ENCODE peak calls at places on chromosomes 2 and 18, in four cellular contexts. One of them, this sample, is unnamed.

GRCh38 chr2:232927041-232927792 is 57.2 kb downstream of the SNORC start:
- DNase-seq in stimulated activated CD4-positive, alpha-beta T cell treated with anti-CD3 and anti-CD28 coated beads, Interleukin-2, amount 100 ng/mL, for 48 hours: no peak
- DNase-seq in caudate nucleus: no peak
- DNase-seq in activated CD8-positive, alpha-beta memory T cell treated with anti-CD3 and anti-CD28 coated beads for 48 hours: no peak
- DNase-seq in this sample: no peak

GRCh38 chr2:31234690-31235503 is 945 bp downstream of the EHD3 start:
- DNase-seq in stimulated activated CD4-positive, alpha-beta T cell treated with anti-CD3 and anti-CD28 coated beads, Interleukin-2, amount 100 ng/mL, for 48 hours: no peak
- DNase-seq in activated CD8-positive, alpha-beta memory T cell treated with anti-CD3 and anti-CD28 coated beads for 48 hours: no peak
- DNase-seq in caudate nucleus: no peak
- DNase-seq in this sample: no peak

GRCh38 chr2:96924775-96925747 is 55.2 kb upstream of the SEMA4C start:
- DNase-seq in activated CD8-positive, alpha-beta memory T cell treated with anti-CD3 and anti-CD28 coated beads for 48 hours: no peak
- DNase-seq in stimulated activated CD4-positive, alpha-beta T cell treated with anti-CD3 and anti-CD28 coated beads, Interleukin-2, amount 100 ng/mL, for 48 hours: peak; percentile 9
- DNase-seq in caudate nucleus: no peak
- DNase-seq in this sample: no peak

GRCh38 chr2:165202230-165202629 is 1.6 kb downstream of the SCN3A start:
- DNase-seq in activated CD8-positive, alpha-beta memory T cell treated with anti-CD3 and anti-CD28 coated beads for 48 hours: no peak
- DNase-seq in stimulated activated CD4-positive, alpha-beta T cell treated with anti-CD3 and anti-CD28 coated beads, Interleukin-2, amount 100 ng/mL, for 48 hours: no peak
- DNase-seq in caudate nucleus: no peak
- DNase-seq in this sample: no peak

GRCh38 chr2:24577481-24577880 is 86.4 kb downstream of the NCOA1 start:
- DNase-seq in stimulated activated CD4-positive, alpha-beta T cell treated with anti-CD3 and anti-CD28 coated beads, Interleukin-2, amount 100 ng/mL, for 48 hours: no peak
- DNase-seq in activated CD8-positive, alpha-beta memory T cell treated with anti-CD3 and anti-CD28 coated beads for 48 hours: no peak
- DNase-seq in caudate nucleus: no peak
- DNase-seq in this sample: no peak

GRCh38 chr2:240463866-240464481 is 28.5 kb downstream of the GPC1 start:
- DNase-seq in activated CD8-positive, alpha-beta memory T cell treated with anti-CD3 and anti-CD28 coated beads for 48 hours: no peak
- DNase-seq in caudate nucleus: no peak
- DNase-seq in stimulated activated CD4-positive, alpha-beta T cell treated with anti-CD3 and anti-CD28 coated beads, Interleukin-2, amount 100 ng/mL, for 48 hours: no peak
- DNase-seq in this sample: peak; percentile 21

GRCh38 chr18:22814329-22814703 is 118.8 kb upstream of the RBBP8 start:
- DNase-seq in caudate nucleus: no peak
- DNase-seq in stimulated activated CD4-positive, alpha-beta T cell treated with anti-CD3 and anti-CD28 coated beads, Interleukin-2, amount 100 ng/mL, for 48 hours: no peak
- DNase-seq in activated CD8-positive, alpha-beta memory T cell treated with anti-CD3 and anti-CD28 coated beads for 48 hours: no peak
- DNase-seq in this sample: no peak

GRCh38 chr2:188142636-188143035 is 149.0 kb upstream of the GULP1 start:
- DNase-seq in stimulated activated CD4-positive, alpha-beta T cell treated with anti-CD3 and anti-CD28 coated beads, Interleukin-2, amount 100 ng/mL, for 48 hours: no peak
- DNase-seq in activated CD8-positive, alpha-beta memory T cell treated with anti-CD3 and anti-CD28 coated beads for 48 hours: no peak
- DNase-seq in caudate nucleus: no peak
- DNase-seq in this sample: no peak

GRCh38 chr18:78794031-78794430 is 185.6 kb upstream of the SALL3 start:
- DNase-seq in activated CD8-positive, alpha-beta memory T cell treated with anti-CD3 and anti-CD28 coated beads for 48 hours: no peak
- DNase-seq in stimulated activated CD4-positive, alpha-beta T cell treated with anti-CD3 and anti-CD28 coated beads, Interleukin-2, amount 100 ng/mL, for 48 hours: no peak
- DNase-seq in caudate nucleus: no peak
- DNase-seq in this sample: no peak

GRCh38 chr2:122138561-122138960 is 383.1 kb downstream of the TSN start:
- DNase-seq in stimulated activated CD4-positive, alpha-beta T cell treated with anti-CD3 and anti-CD28 coated beads, Interleukin-2, amount 100 ng/mL, for 48 hours: no peak
- DNase-seq in caudate nucleus: no peak
- DNase-seq in activated CD8-positive, alpha-beta memory T cell treated with anti-CD3 and anti-CD28 coated beads for 48 hours: no peak
- DNase-seq in this sample: no peak

GRCh38 chr18:7901657-7902056 is 334.5 kb downstream of the PTPRM start:
- DNase-seq in caudate nucleus: no peak
- DNase-seq in stimulated activated CD4-positive, alpha-beta T cell treated with anti-CD3 and anti-CD28 coated beads, Interleukin-2, amount 100 ng/mL, for 48 hours: no peak
- DNase-seq in activated CD8-positive, alpha-beta memory T cell treated with anti-CD3 and anti-CD28 coated beads for 48 hours: no peak
- DNase-seq in this sample: no peak

GRCh38 chr18:13804305-13804704 is 19.6 kb upstream of the MC5R start:
- DNase-seq in caudate nucleus: no peak
- DNase-seq in stimulated activated CD4-positive, alpha-beta T cell treated with anti-CD3 and anti-CD28 coated beads, Interleukin-2, amount 100 ng/mL, for 48 hours: no peak
- DNase-seq in activated CD8-positive, alpha-beta memory T cell treated with anti-CD3 and anti-CD28 coated beads for 48 hours: no peak
- DNase-seq in this sample: no peak

GRCh38 chr2:240832205-240832727 is 12.2 kb upstream of the KIF1A start:
- DNase-seq in caudate nucleus: peak; percentile 98
- DNase-seq in activated CD8-positive, alpha-beta memory T cell treated with anti-CD3 and anti-CD28 coated beads for 48 hours: peak; percentile 86
- DNase-seq in stimulated activated CD4-positive, alpha-beta T cell treated with anti-CD3 and anti-CD28 coated beads, Interleukin-2, amount 100 ng/mL, for 48 hours: peak; percentile 94
- DNase-seq in this sample: peak; percentile 90

GRCh38 chr2:178553047-178553446 is 72.8 kb downstream of the PLEKHA3 start:
- DNase-seq in activated CD8-positive, alpha-beta memory T cell treated with anti-CD3 and anti-CD28 coated beads for 48 hours: no peak
- DNase-seq in stimulated activated CD4-positive, alpha-beta T cell treated with anti-CD3 and anti-CD28 coated beads, Interleukin-2, amount 100 ng/mL, for 48 hours: no peak
- DNase-seq in caudate nucleus: peak; percentile 35
- DNase-seq in this sample: no peak

GRCh38 chr2:68994864-68995263 is 18.1 kb upstream of the ANTXR1 start:
- DNase-seq in stimulated activated CD4-positive, alpha-beta T cell treated with anti-CD3 and anti-CD28 coated beads, Interleukin-2, amount 100 ng/mL, for 48 hours: no peak
- DNase-seq in caudate nucleus: no peak
- DNase-seq in activated CD8-positive, alpha-beta memory T cell treated with anti-CD3 and anti-CD28 coated beads for 48 hours: no peak
- DNase-seq in this sample: no peak

GRCh38 chr2:182220318-182220717 is 206.5 kb downstream of the PDE1A start:
- DNase-seq in caudate nucleus: no peak
- DNase-seq in activated CD8-positive, alpha-beta memory T cell treated with anti-CD3 and anti-CD28 coated beads for 48 hours: no peak
- DNase-seq in stimulated activated CD4-positive, alpha-beta T cell treated with anti-CD3 and anti-CD28 coated beads, Interleukin-2, amount 100 ng/mL, for 48 hours: no peak
- DNase-seq in this sample: no peak

GRCh38 chr2:203808041-203808750 is 59.4 kb upstream of the CTLA4 start:
- DNase-seq in activated CD8-positive, alpha-beta memory T cell treated with anti-CD3 and anti-CD28 coated beads for 48 hours: no peak
- DNase-seq in stimulated activated CD4-positive, alpha-beta T cell treated with anti-CD3 and anti-CD28 coated beads, Interleukin-2, amount 100 ng/mL, for 48 hours: no peak
- DNase-seq in caudate nucleus: no peak
- DNase-seq in this sample: no peak

GRCh38 chr2:54416938-54417337 is 39.2 kb upstream of the SPTBN1 start:
- DNase-seq in caudate nucleus: no peak
- DNase-seq in stimulated activated CD4-positive, alpha-beta T cell treated with anti-CD3 and anti-CD28 coated beads, Interleukin-2, amount 100 ng/mL, for 48 hours: no peak
- DNase-seq in activated CD8-positive, alpha-beta memory T cell treated with anti-CD3 and anti-CD28 coated beads for 48 hours: no peak
- DNase-seq in this sample: no peak

GRCh38 chr2:3650140-3650944 is 7.7 kb upstream of the ALLC start:
- DNase-seq in stimulated activated CD4-positive, alpha-beta T cell treated with anti-CD3 and anti-CD28 coated beads, Interleukin-2, amount 100 ng/mL, for 48 hours: no peak
- DNase-seq in activated CD8-positive, alpha-beta memory T cell treated with anti-CD3 and anti-CD28 coated beads for 48 hours: no peak
- DNase-seq in caudate nucleus: no peak
- DNase-seq in this sample: no peak

GRCh38 chr2:234483568-234484251 is 13.2 kb downstream of the ARL4C start:
- DNase-seq in stimulated activated CD4-positive, alpha-beta T cell treated with anti-CD3 and anti-CD28 coated beads, Interleukin-2, amount 100 ng/mL, for 48 hours: no peak
- DNase-seq in activated CD8-positive, alpha-beta memory T cell treated with anti-CD3 and anti-CD28 coated beads for 48 hours: no peak
- DNase-seq in caudate nucleus: no peak
- DNase-seq in this sample: no peak

GRCh38 chr2:20666114-20666363 is 905 bp upstream of the GDF7 start:
- DNase-seq in stimulated activated CD4-positive, alpha-beta T cell treated with anti-CD3 and anti-CD28 coated beads, Interleukin-2, amount 100 ng/mL, for 48 hours: no peak
- DNase-seq in activated CD8-positive, alpha-beta memory T cell treated with anti-CD3 and anti-CD28 coated beads for 48 hours: no peak
- DNase-seq in caudate nucleus: no peak
- DNase-seq in this sample: no peak

GRCh38 chr2:196431957-196432356 is 207.6 kb upstream of the CCDC150 start:
- DNase-seq in activated CD8-positive, alpha-beta memory T cell treated with anti-CD3 and anti-CD28 coated beads for 48 hours: no peak
- DNase-seq in stimulated activated CD4-positive, alpha-beta T cell treated with anti-CD3 and anti-CD28 coated beads, Interleukin-2, amount 100 ng/mL, for 48 hours: no peak
- DNase-seq in caudate nucleus: no peak
- DNase-seq in this sample: no peak

GRCh38 chr2:238099709-238100048 is 461 bp upstream of the ESPNL start:
- DNase-seq in activated CD8-positive, alpha-beta memory T cell treated with anti-CD3 and anti-CD28 coated beads for 48 hours: no peak
- DNase-seq in caudate nucleus: no peak
- DNase-seq in stimulated activated CD4-positive, alpha-beta T cell treated with anti-CD3 and anti-CD28 coated beads, Interleukin-2, amount 100 ng/mL, for 48 hours: no peak
- DNase-seq in this sample: no peak

GRCh38 chr2:85536479-85536878 is 2.5 kb upstream of the MAT2A start:
- DNase-seq in stimulated activated CD4-positive, alpha-beta T cell treated with anti-CD3 and anti-CD28 coated beads, Interleukin-2, amount 100 ng/mL, for 48 hours: no peak
- DNase-seq in activated CD8-positive, alpha-beta memory T cell treated with anti-CD3 and anti-CD28 coated beads for 48 hours: no peak
- DNase-seq in caudate nucleus: no peak
- DNase-seq in this sample: no peak

GRCh38 chr18:80247403-80247916 is at the start of gene PARD6G:
- DNase-seq in activated CD8-positive, alpha-beta memory T cell treated with anti-CD3 and anti-CD28 coated beads for 48 hours: no peak
- DNase-seq in stimulated activated CD4-positive, alpha-beta T cell treated with anti-CD3 and anti-CD28 coated beads, Interleukin-2, amount 100 ng/mL, for 48 hours: peak; percentile 46
- DNase-seq in caudate nucleus: peak; percentile 95
- DNase-seq in this sample: peak; percentile 88

GRCh38 chr2:224217962-224218347 is 178.9 kb upstream of the SERPINE2 start:
- DNase-seq in stimulated activated CD4-positive, alpha-beta T cell treated with anti-CD3 and anti-CD28 coated beads, Interleukin-2, amount 100 ng/mL, for 48 hours: no peak
- DNase-seq in caudate nucleus: no peak
- DNase-seq in activated CD8-positive, alpha-beta memory T cell treated with anti-CD3 and anti-CD28 coated beads for 48 hours: no peak
- DNase-seq in this sample: no peak

GRCh38 chr2:165008916-165009315 is 53.6 kb upstream of the SLC38A11 start:
- DNase-seq in stimulated activated CD4-positive, alpha-beta T cell treated with anti-CD3 and anti-CD28 coated beads, Interleukin-2, amount 100 ng/mL, for 48 hours: no peak
- DNase-seq in caudate nucleus: peak; percentile 16
- DNase-seq in activated CD8-positive, alpha-beta memory T cell treated with anti-CD3 and anti-CD28 coated beads for 48 hours: no peak
- DNase-seq in this sample: no peak

GRCh38 chr18:63074987-63075404 is 244.6 kb downstream of the BCL2 start:
- DNase-seq in activated CD8-positive, alpha-beta memory T cell treated with anti-CD3 and anti-CD28 coated beads for 48 hours: peak; percentile 41
- DNase-seq in caudate nucleus: peak; percentile 78
- DNase-seq in stimulated activated CD4-positive, alpha-beta T cell treated with anti-CD3 and anti-CD28 coated beads, Interleukin-2, amount 100 ng/mL, for 48 hours: peak; percentile 59
- DNase-seq in this sample: peak; percentile 80

GRCh38 chr2:73985318-73986084 is 791 bp downstream of the TET3 start:
- DNase-seq in activated CD8-positive, alpha-beta memory T cell treated with anti-CD3 and anti-CD28 coated beads for 48 hours: no peak
- DNase-seq in stimulated activated CD4-positive, alpha-beta T cell treated with anti-CD3 and anti-CD28 coated beads, Interleukin-2, amount 100 ng/mL, for 48 hours: no peak
- DNase-seq in caudate nucleus: peak; percentile 21
- DNase-seq in this sample: no peak